ENCODE peak calls at places on chromosomes 4 and X, in five cellular contexts. G is T-cell; Q is SHP77 treated with DMSO at 0.1 percent for 48 hours; K is body of pancreas; W is activated CD4-positive, alpha-beta T cell treated with anti-CD3 and anti-CD28 coated beads, Interleukin-2, amount 50 U/mL, for 1 hour. O is an unnamed sample.

GRCh38 chr4:176642472-176642871 is 150.2 kb downstream of the VEGFC start:
- DNase-seq in G (no peak), Q (no peak), K (no peak), W (no peak), O (no peak)

GRCh38 chr4:101958547-101958946 is 168.0 kb downstream of the BANK1 start:
- DNase-seq in G (no peak), Q (no peak), K (no peak), W (no peak), O (no peak)

GRCh38 chr4:73245955-73246354 is 12.6 kb downstream of the ANKRD17 start:
- DNase-seq in G (no peak), Q (no peak), K (no peak), W (no peak), O (no peak)

GRCh38 chr4:85142451-85142850 is 176.0 kb upstream of the WDFY3 start:
- DNase-seq in G (no peak), Q (no peak), K (no peak), W (no peak), O (no peak)

GRCh38 chr4:142129931-142130330 is 493.5 kb downstream of the IL15 start:
- DNase-seq in G (no peak), Q (no peak), K (no peak), W (no peak), O (no peak)

GRCh38 chr4:98997176-98997575 is 1.7 kb downstream of the METAP1 start:
- DNase-seq in G (no peak), Q (no peak), K (no peak), W (no peak), O (no peak)

GRCh38 chr4:150126880-150127236 is 48.6 kb downstream of the DCLK2 start:
- DNase-seq in G (no peak), Q (no peak), K (no peak), W (no peak), O (no peak)

GRCh38 chr4:184751585-184751956 is 17.7 kb upstream of the CENPU start:
- DNase-seq in G (no peak), Q (no peak), K (no peak), W (no peak), O (no peak)

GRCh38 chr4:15964159-15964558 is 1.2 kb upstream of the FGFBP2 start:
- DNase-seq in G (no peak), Q (no peak), K (no peak), W (no peak), O (no peak)

GRCh38 chr4:180947421-180947820 is 1295.8 kb upstream of the TENM3 start:
- DNase-seq in G (no peak), Q (peak; percentile 1), K (no peak), W (no peak), O (no peak)

GRCh38 chrX:48475295-48475694 is 704 bp upstream of the FTSJ1 start:
- DNase-seq in G (no peak), Q (no peak), K (no peak), W (no peak), O (no peak)

GRCh38 chrX:72358313-72358712 is 52.6 kb upstream of the CITED1 start:
- DNase-seq in G (no peak), Q (no peak), K (no peak), W (no peak), O (no peak)

GRCh38 chrX:17291141-17291900 is 83.7 kb upstream of the NHS start:
- DNase-seq in G (no peak), Q (no peak), K (no peak), W (no peak), O (no peak)

GRCh38 chr4:147755567-147756295 is 23.8 kb downstream of the ARHGAP10 start:
- DNase-seq in G (no peak), Q (no peak), K (no peak), W (no peak), O (no peak)

GRCh38 chr4:8917868-8918783 is 46.5 kb upstream of the HMX1 start:
- DNase-seq in G (peak; percentile 57), Q (no peak), K (peak; percentile 70), W (peak; percentile 62), O (peak; percentile 19)

GRCh38 chr4:95361696-95361965 is 187.1 kb downstream of the UNC5C start:
- DNase-seq in G (no peak), Q (no peak), K (no peak), W (no peak), O (no peak)

GRCh38 chrX:150032742-150033141 is 94.5 kb upstream of the EOLA2 start:
- DNase-seq in G (no peak), Q (no peak), K (no peak), W (no peak), O (no peak)

GRCh38 chrX:46637937-46638336 is 64.4 kb downstream of the CHST7 start:
- DNase-seq in G (no peak), Q (no peak), K (no peak), W (no peak), O (no peak)

GRCh38 chr4:111778543-111778942 is 366.7 kb upstream of the FAM241A start:
- DNase-seq in G (no peak), Q (no peak), K (no peak), W (no peak), O (no peak)

GRCh38 chr4:186932631-186933150 is 209.0 kb upstream of the FAT1 start:
- DNase-seq in G (no peak), Q (no peak), K (no peak), W (no peak), O (no peak)